ENCODE peak calls at places on chromosomes 7 and 10, in six cellular contexts. W is tibial artery, O is astrocyte of the spinal cord, F is cardiac fibroblast, A is heart left ventricle, K is stomach. S is an unnamed sample.
A peak's percentile ranks its signal among the peaks of the same experiment; 100 is the strongest.

GRCh38 chr7:33191326-33191725 is 62.0 kb downstream of the BBS9 start:
- DNase-seq in O (no peak), F (no peak), W (no peak), A (no peak), K (peak; percentile 26), S (no peak)

GRCh38 chr10:103504181-103504783 is 10.8 kb downstream of the NEURL1 start:
- DNase-seq in O (peak; percentile 95), W (no peak), K (peak; percentile 34), F (peak; percentile 92), A (peak; percentile 25), S (no peak)

GRCh38 chr10:84138478-84139125 is 707 bp upstream of the GHITM start:
- DNase-seq in K (peak; percentile 48), A (peak; percentile 10), F (no peak), O (no peak), W (no peak), S (no peak)

GRCh38 chr7:42645906-42646305 is 266.0 kb downstream of the C7orf25 start:
- DNase-seq in W (no peak), A (no peak), O (no peak), K (no peak), F (peak; percentile 41), S (no peak)

GRCh38 chr10:1938317-1938716 is 201.0 kb upstream of the ADARB2 start:
- DNase-seq in F (no peak), W (no peak), A (no peak), K (no peak), O (no peak), S (no peak)

GRCh38 chr7:150403376-150404171 is 24.4 kb downstream of the ZNF775 start:
- DNase-seq in O (no peak), W (no peak), A (no peak), F (no peak), K (no peak), S (no peak)

GRCh38 chr7:28316489-28316888 is 95.8 kb upstream of the CREB5 start:
- DNase-seq in O (peak; percentile 48), A (no peak), W (no peak), F (peak; percentile 51), K (no peak), S (no peak)

GRCh38 chr7:128404143-128404681 is 5.6 kb downstream of the IMPDH1 start:
- DNase-seq in F (no peak), A (no peak), O (no peak), K (peak; percentile 46), W (no peak), S (no peak)

GRCh38 chr7:113840954-113841353 is 77.9 kb downstream of the PPP1R3A start:
- DNase-seq in A (no peak), K (no peak), F (no peak), O (no peak), W (no peak), S (no peak)

GRCh38 chr10:47414752-47415519 is 30.8 kb upstream of the ZNF488 start:
- DNase-seq in K (no peak), A (no peak), F (no peak), W (peak; percentile 46), O (no peak), S (no peak)

GRCh38 chr10:44980309-44981171 is 1.9 kb upstream of the DEPP1 start:
- DNase-seq in W (peak; percentile 67), K (no peak), O (no peak), A (no peak), F (no peak), S (no peak)

GRCh38 chr10:30154126-30154525 is 94.7 kb upstream of the JCAD start:
- DNase-seq in F (no peak), O (no peak), K (no peak), W (no peak), A (no peak), S (no peak)

GRCh38 chr7:28069788-28070187 is 110.8 kb downstream of the JAZF1 start:
- DNase-seq in F (peak; percentile 34), K (no peak), W (no peak), O (peak; percentile 59), A (peak; percentile 35), S (peak; percentile 29)

GRCh38 chr7:89623018-89623672 is 531.1 kb upstream of the STEAP1 start:
- DNase-seq in O (peak; percentile 40), W (no peak), K (no peak), A (no peak), F (peak; percentile 36), S (no peak)

GRCh38 chr10:110382695-110383094 is 78.0 kb upstream of the SMNDC1 start:
- DNase-seq in A (no peak), K (no peak), F (no peak), W (no peak), O (no peak), S (no peak)

GRCh38 chr10:70753026-70753663 is 32.0 kb downstream of the TBATA start:
- DNase-seq in O (no peak), K (no peak), F (no peak), W (no peak), A (no peak), S (no peak)

GRCh38 chr7:1538544-1539345 is 8.2 kb downstream of the MAFK start:
- DNase-seq in O (no peak), A (no peak), F (no peak), K (no peak), W (peak; percentile 80), S (no peak)

GRCh38 chr7:81676813-81677212 is 93.0 kb downstream of the HGF start:
- DNase-seq in W (no peak), F (peak; percentile 65), K (no peak), O (peak; percentile 66), A (no peak), S (peak; percentile 41)

GRCh38 chr7:123425246-123425645 is 109.1 kb downstream of the IQUB start:
- DNase-seq in F (no peak), K (no peak), O (no peak), W (no peak), A (no peak), S (no peak)

GRCh38 chr7:123435080-123435700 is 99.2 kb downstream of the IQUB start:
- DNase-seq in A (no peak), F (no peak), O (no peak), W (no peak), K (no peak), S (no peak)

GRCh38 chr7:123433665-123434064 is 100.7 kb downstream of the IQUB start:
- DNase-seq in W (no peak), F (no peak), A (no peak), K (no peak), O (no peak), S (no peak)

GRCh38 chr7:123432601-123433000 is 101.8 kb downstream of the IQUB start:
- DNase-seq in F (no peak), K (no peak), A (no peak), O (no peak), W (no peak), S (no peak)

GRCh38 chr7:123431075-123431614 is 103.2 kb downstream of the IQUB start:
- DNase-seq in K (no peak), O (no peak), F (no peak), A (no peak), W (no peak), S (no peak)
- TF ChIP-seq CTCF in K (no peak), O (no peak), F (no peak), A (no peak), W (no peak), S (no peak)

DNA sequence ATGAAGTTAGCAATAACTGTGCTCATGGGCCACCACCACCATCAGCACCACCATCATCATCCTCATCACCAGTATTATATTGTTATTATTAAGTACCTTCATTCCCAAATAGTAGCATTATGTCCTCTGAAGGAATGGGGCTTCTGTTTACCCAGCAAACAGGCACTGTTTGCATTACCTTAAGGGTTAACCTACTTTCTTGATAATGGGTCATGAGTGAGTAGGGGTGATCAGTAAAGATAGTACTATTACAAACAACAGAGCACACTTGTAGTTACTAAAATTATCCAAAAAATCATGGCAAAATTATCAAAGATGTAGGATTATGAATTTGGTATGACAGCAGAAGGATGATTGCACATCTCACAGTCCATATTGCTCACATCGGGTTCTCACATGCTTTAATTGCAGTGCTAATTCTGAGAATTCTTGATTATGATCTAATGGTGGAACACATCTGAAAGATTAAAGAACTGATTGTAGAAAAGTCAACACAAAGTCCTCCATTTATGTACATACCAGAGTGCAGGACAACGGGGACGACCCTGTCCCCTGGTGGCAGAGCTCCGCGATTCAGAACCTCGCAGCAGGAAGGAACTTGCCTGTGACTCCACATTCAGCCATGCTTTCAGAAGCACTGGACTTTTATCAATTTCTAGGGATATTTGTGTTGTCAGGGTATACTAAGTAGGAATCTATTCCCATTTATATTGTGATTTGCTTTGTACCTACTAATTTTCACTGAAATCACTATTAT is 31.0 kb downstream of the PDE1C start:
- DNase-seq in K (no peak), A (no peak), O (no peak), W (no peak), F (no peak), S (peak; percentile 64)
- TF ChIP-seq CTCF in K (no peak), A (peak; percentile 37), O (peak; percentile 3), W (no peak), F (no peak), S (peak; percentile 65)

GRCh38 chr7:76065016-76065612 is 17.2 kb downstream of the MDH2 start:
- DNase-seq in W (no peak), A (no peak), K (no peak), F (no peak), O (no peak), S (no peak)

GRCh38 chr7:76066716-76067503 is 19.0 kb downstream of the MDH2 start:
- DNase-seq in F (no peak), K (no peak), A (no peak), O (no peak), W (no peak), S (no peak)

GRCh38 chr7:76072243-76073148 is 24.6 kb downstream of the MDH2 start:
- DNase-seq in F (no peak), W (no peak), K (no peak), O (no peak), A (no peak), S (no peak)

GRCh38 chr7:76071316-76072242 is 23.7 kb downstream of the MDH2 start:
- DNase-seq in W (no peak), A (no peak), K (no peak), O (no peak), F (no peak), S (no peak)

GRCh38 chr7:76069238-76069638 is 21.3 kb downstream of the MDH2 start:
- DNase-seq in K (peak; percentile 39), A (peak; percentile 33), F (peak; percentile 92), O (peak; percentile 91), W (peak; percentile 73), S (no peak)
- TF ChIP-seq CTCF in K (no peak), A (no peak), F (peak; percentile 55), O (peak; percentile 36), W (no peak), S (no peak)

GRCh38 chr10:785539-786214 is 96.2 kb upstream of the DIP2C start:
- DNase-seq in K (peak; percentile 17), W (peak; percentile 55), A (no peak), F (no peak), O (no peak), S (no peak)

GRCh38 chr10:784759-785538 is 95.5 kb upstream of the DIP2C start:
- DNase-seq in O (peak; percentile 80), A (no peak), W (peak; percentile 85), K (peak; percentile 69), F (peak; percentile 76), S (peak; percentile 93)

GRCh38 chr10:782751-783648 is 93.5 kb upstream of the DIP2C start:
- DNase-seq in W (peak; percentile 48), O (no peak), A (no peak), F (no peak), K (peak; percentile 24), S (peak; percentile 41)

GRCh38 chr10:786666-787512 is 97.4 kb upstream of the DIP2C start:
- DNase-seq in O (no peak), A (no peak), W (peak; percentile 61), K (peak; percentile 24), F (no peak), S (no peak)

GRCh38 chr10:784377-784758 is 94.9 kb upstream of the DIP2C start:
- DNase-seq in A (no peak), W (no peak), O (no peak), K (peak; percentile 25), F (no peak), S (no peak)
- TF ChIP-seq CTCF in A (no peak), W (no peak), O (no peak), K (no peak), F (no peak), S (no peak)

S was measured in dorsolateral prefrontal cortex.